ENCODE peak calls at places on chromosomes 11 and 22, in eight cellular contexts. One of them, this sample, is unnamed.

GRCh38 chr22:21816787-21817496 is 50.5 kb downstream of the MAPK1 start:
- DNase-seq in suprapubic skin: no peak
- DNase-seq in HCEC 1CT: peak; percentile 91
- DNase-seq in skeletal muscle cell: peak; percentile 67
- DNase-seq in caudate nucleus: no peak
- DNase-seq in putamen: no peak
- DNase-seq in A549: peak; percentile 61
- DNase-seq in cardiac muscle cell: no peak
- DNase-seq in this sample: no peak

GRCh38 chr22:25728064-25728463 is 13.9 kb upstream of the MYO18B start:
- DNase-seq in HCEC 1CT: no peak
- DNase-seq in A549: no peak
- DNase-seq in suprapubic skin: no peak
- DNase-seq in putamen: no peak
- DNase-seq in caudate nucleus: no peak
- DNase-seq in cardiac muscle cell: peak; percentile 40
- DNase-seq in skeletal muscle cell: no peak
- DNase-seq in this sample: no peak

GRCh38 chr11:43952020-43952400 is 9.6 kb downstream of the C11orf96 start:
- DNase-seq in suprapubic skin: no peak
- DNase-seq in caudate nucleus: no peak
- DNase-seq in HCEC 1CT: no peak
- DNase-seq in putamen: no peak
- DNase-seq in cardiac muscle cell: no peak
- DNase-seq in A549: no peak
- DNase-seq in skeletal muscle cell: no peak
- DNase-seq in this sample: no peak

GRCh38 chr11:64352099-64353005 is 6.6 kb upstream of the RPS6KA4 start:
- DNase-seq in putamen: no peak
- DNase-seq in HCEC 1CT: no peak
- DNase-seq in caudate nucleus: no peak
- DNase-seq in cardiac muscle cell: no peak
- DNase-seq in skeletal muscle cell: no peak
- DNase-seq in A549: no peak
- DNase-seq in suprapubic skin: no peak
- DNase-seq in this sample: no peak

GRCh38 chr22:36507518-36508010 is 724 bp upstream of the FOXRED2 start:
- DNase-seq in putamen: no peak
- DNase-seq in A549: no peak
- DNase-seq in suprapubic skin: no peak
- DNase-seq in caudate nucleus: no peak
- DNase-seq in skeletal muscle cell: no peak
- DNase-seq in cardiac muscle cell: no peak
- DNase-seq in HCEC 1CT: no peak
- DNase-seq in this sample: no peak

GRCh38 chr11:47257518-47258316 is at the start of gene NR1H3:
- DNase-seq in putamen: no peak
- DNase-seq in A549: peak; percentile 55
- DNase-seq in HCEC 1CT: peak; percentile 80
- DNase-seq in cardiac muscle cell: peak; percentile 75
- DNase-seq in skeletal muscle cell: peak; percentile 36
- DNase-seq in caudate nucleus: no peak
- DNase-seq in suprapubic skin: peak; percentile 92
- DNase-seq in this sample: no peak

GRCh38 chr22:30286813-30287625 is 2.3 kb downstream of the CASTOR1 start:
- DNase-seq in suprapubic skin: peak; percentile 89
- DNase-seq in caudate nucleus: peak; percentile 21
- DNase-seq in skeletal muscle cell: no peak
- DNase-seq in HCEC 1CT: no peak
- DNase-seq in putamen: no peak
- DNase-seq in A549: peak; percentile 73
- DNase-seq in cardiac muscle cell: peak; percentile 62
- DNase-seq in this sample: peak; percentile 52

GRCh38 chr11:18368236-18368635 is 26.1 kb upstream of the LDHA start:
- DNase-seq in A549: no peak
- DNase-seq in suprapubic skin: no peak
- DNase-seq in putamen: no peak
- DNase-seq in caudate nucleus: no peak
- DNase-seq in cardiac muscle cell: no peak
- DNase-seq in HCEC 1CT: peak; percentile 48
- DNase-seq in skeletal muscle cell: peak; percentile 9
- DNase-seq in this sample: no peak

GRCh38 chr11:114132427-114132826 is 72.9 kb downstream of the ZBTB16 start:
- DNase-seq in cardiac muscle cell: no peak
- DNase-seq in skeletal muscle cell: no peak
- DNase-seq in putamen: no peak
- DNase-seq in A549: no peak
- DNase-seq in HCEC 1CT: peak; percentile 43
- DNase-seq in caudate nucleus: no peak
- DNase-seq in suprapubic skin: no peak
- DNase-seq in this sample: no peak

GRCh38 chr11:101129203-101129943 is at the start of gene PGR:
- DNase-seq in A549: no peak
- DNase-seq in skeletal muscle cell: no peak
- DNase-seq in putamen: no peak
- DNase-seq in cardiac muscle cell: peak; percentile 41
- DNase-seq in suprapubic skin: peak; percentile 64
- DNase-seq in HCEC 1CT: no peak
- DNase-seq in caudate nucleus: no peak
- DNase-seq in this sample: no peak